ENCODE peak calls at places on chromosomes 5 and 9, in five cellular contexts. Z is naive thymus-derived CD4-positive, alpha-beta T cell; I is stomach; K is mucosa of descending colon; E is lung. A is an unnamed sample. For H3K4me1 and H3K36me3, the result is how much of the 10 kb centered on the place peaks cover.

GRCh38 chr5:66727630-66728029 is 131.4 kb downstream of the MAST4 start:
- DNase-seq in Z (no peak), I (no peak), K (no peak), E (no peak), A (no peak)

GRCh38 chr5:80963521-80963895 is 3.3 kb downstream of the RASGRF2 start:
- DNase-seq in Z (no peak), I (no peak), K (no peak), E (no peak), A (no peak)

GRCh38 chr9:74951725-74952151 is 974 bp downstream of the C9orf40 start:
- DNase-seq in Z (peak), I (peak), K (peak), E (peak), A (peak)

GRCh38 chr9:81225586-81225985 is 463.8 kb downstream of the TLE1 start:
- DNase-seq in Z (no peak), I (no peak), K (no peak), E (no peak), A (no peak)

GRCh38 chr9:2026181-2026580 is 11.0 kb downstream of the SMARCA2 start:
- DNase-seq in Z (no peak), I (no peak), K (no peak), E (no peak), A (no peak)

GRCh38 chr9:1979815-1980367 is 35.3 kb upstream of the SMARCA2 start:
- DNase-seq in Z (no peak), I (no peak), K (no peak), E (no peak), A (peak)

GRCh38 chr5:157520911-157521703 is 54.5 kb downstream of the ADAM19 start:
- DNase-seq in Z (no peak), I (no peak), K (no peak), E (peak), A (peak)

GRCh38 chr5:59317023-59317771 is 576.3 kb downstream of the PDE4D start:
- DNase-seq in Z (no peak), I (no peak), K (peak), E (no peak), A (no peak)

GRCh38 chr5:172776235-172776594 is 5.2 kb upstream of the DUSP1 start:
- DNase-seq in Z (no peak), I (no peak), K (no peak), E (no peak), A (no peak)

GRCh38 chr5:7850241-7850532 is 746 bp downstream of the CFAP90 start:
- DNase-seq in Z (no peak), I (no peak), K (no peak), E (no peak), A (no peak)

GRCh38 chr5:179220716-179221115 is 124.5 kb downstream of the ADAMTS2 start:
- DNase-seq in Z (no peak), I (no peak), K (no peak), E (no peak), A (no peak)

GRCh38 chr5:41270423-41271251 is 57.3 kb upstream of the C6 start:
- DNase-seq in Z (no peak), I (peak), K (peak), E (no peak), A (peak)

GRCh38 chr9:134619456-134619982 is 22.1 kb upstream of the COL5A1 start:
- DNase-seq in Z (no peak), I (no peak), K (no peak), E (no peak), A (no peak)

GRCh38 chr9:89463986-89464901 is 33.7 kb downstream of the SEMA4D start:
- DNase-seq in Z (peak), I (peak), K (peak), E (peak), A (no peak)

GRCh38 chr5:73693573-73694061 is 67.6 kb downstream of the ARHGEF28 start:
- DNase-seq in Z (no peak), I (no peak), K (peak), E (no peak), A (no peak)

GRCh38 chr5:82922086-82922734 is 155.0 kb downstream of the TMEM167A start:
- DNase-seq in Z (no peak), I (no peak), K (no peak), E (no peak), A (no peak)

GRCh38 chr9:131237931-131238401 is 38.3 kb downstream of the FAM78A start:
- DNase-seq in Z (peak), I (peak), K (peak), E (peak), A (peak)

GRCh38 chr9:131236761-131237160 is 39.5 kb downstream of the FAM78A start:
- DNase-seq in Z (no peak), I (peak), K (no peak), E (no peak), A (no peak)

GRCh38 chr9:131239307-131239975 is 36.9 kb downstream of the FAM78A start:
- DNase-seq in Z (no peak), I (no peak), K (no peak), E (no peak), A (no peak)

GRCh38 chr9:131237311-131237710 is 39.0 kb downstream of the FAM78A start:
- DNase-seq in Z (no peak), I (no peak), K (no peak), E (no peak), A (no peak)

DNA sequence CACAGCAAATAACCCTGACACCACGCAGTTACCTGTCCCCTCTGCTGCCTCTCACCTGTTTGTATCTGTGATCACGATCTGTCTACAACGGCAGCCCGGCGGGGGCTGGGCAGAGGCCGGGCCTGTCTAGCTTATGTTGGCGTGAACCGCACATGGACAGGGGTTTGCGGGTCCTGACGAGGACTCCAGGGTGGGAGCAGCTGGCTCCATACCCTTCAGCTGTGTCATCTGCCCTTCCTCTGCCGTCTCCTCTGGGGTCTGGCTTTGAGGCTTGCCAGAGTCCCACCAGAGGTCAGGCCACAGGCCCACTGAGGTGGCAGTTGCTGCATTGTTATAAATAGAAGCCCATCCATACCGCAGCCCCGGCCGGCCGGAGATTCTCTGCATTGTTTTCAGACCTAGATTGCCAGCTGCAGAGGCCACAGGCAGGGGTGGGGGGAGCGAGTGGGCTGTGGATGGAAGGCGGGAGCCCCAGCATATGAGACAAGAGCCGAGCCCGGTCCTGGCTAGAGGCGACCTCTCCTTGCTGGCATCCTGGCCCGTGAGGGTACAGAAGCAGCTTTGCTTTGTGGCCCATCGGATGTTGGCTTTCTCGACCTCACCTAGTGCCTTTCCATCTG is 37.8 kb downstream of the FAM78A start:
- DNase-seq in Z (no peak), I (no peak), K (no peak), E (no peak), A (peak)
- H3K4me3 ChIP-seq in Z (peak), I (peak), K (no peak), E (no peak), A (peak)

DNA sequence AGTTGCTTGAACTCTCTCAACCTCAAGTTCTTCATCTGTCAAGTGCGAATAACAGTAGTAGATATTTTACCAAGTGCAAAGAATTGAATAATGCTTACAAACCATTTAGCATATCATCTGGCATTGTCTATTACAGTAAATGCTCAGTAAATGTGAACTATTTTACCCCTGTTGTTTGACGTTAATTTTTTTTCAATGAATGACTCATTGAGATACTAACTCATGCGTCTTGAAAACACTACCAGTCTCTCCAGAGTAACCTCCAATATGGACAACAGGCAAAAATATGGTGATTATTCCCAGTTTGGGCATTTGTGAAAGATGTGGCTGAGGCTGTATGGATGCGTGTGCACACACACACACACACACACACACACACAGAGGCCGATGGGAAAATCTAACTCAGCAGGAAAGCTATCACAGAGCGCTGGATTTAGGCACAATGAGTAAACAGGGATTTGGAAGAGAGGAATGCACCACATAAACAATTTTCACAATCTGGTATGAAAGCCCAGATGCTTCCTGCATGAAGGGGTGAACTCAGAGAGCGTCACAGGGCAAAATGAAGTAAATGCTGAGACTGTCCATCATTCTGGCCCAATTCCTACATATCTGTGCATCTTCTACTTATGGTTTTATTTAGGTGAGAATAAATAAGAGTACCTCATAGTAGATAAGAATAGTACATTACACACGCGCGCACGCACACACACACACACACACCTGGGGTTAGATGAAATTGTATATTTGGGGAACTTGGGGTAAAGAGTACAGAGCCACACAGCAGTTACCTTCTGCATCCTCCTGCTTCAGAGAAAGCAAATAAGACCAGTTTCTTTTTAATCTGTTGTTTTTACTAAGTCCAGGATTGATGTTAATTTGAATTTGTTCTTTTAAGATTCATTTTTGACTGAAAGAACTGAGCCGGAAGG is 128.7 kb downstream of the PALM2AKAP2 start:
- DNase-seq in Z (no peak), I (no peak), K (no peak), E (no peak), A (no peak)
- H3K4me1 ChIP-seq in Z (under half), I (under half), K (under half), E (under half), A (half or more)

DNA sequence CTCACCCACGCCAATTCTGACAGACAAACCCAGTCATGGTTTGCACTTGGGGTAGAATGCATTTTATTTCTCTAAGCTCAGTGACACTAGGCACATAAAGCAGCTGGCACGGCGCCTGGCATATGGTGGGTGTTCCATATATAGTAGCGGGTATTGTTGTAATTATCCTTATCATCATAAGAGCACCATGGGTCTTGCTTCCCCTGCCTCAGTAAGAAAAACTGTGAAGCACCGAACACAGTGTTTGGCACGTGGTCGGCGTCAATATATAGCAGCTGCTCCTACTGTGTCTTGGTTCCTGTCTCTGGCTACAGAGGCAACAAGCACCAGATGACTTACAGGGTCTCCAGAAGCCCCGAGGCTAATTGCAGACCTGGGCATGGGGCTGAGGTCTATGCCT is 194.1 kb upstream of the PANK3 start:
- DNase-seq in Z (no peak), I (no peak), K (no peak), E (no peak), A (no peak)
- H3K36me3 ChIP-seq in Z (under half), I (under half), K (under half), E (under half), A (under half)

DNA sequence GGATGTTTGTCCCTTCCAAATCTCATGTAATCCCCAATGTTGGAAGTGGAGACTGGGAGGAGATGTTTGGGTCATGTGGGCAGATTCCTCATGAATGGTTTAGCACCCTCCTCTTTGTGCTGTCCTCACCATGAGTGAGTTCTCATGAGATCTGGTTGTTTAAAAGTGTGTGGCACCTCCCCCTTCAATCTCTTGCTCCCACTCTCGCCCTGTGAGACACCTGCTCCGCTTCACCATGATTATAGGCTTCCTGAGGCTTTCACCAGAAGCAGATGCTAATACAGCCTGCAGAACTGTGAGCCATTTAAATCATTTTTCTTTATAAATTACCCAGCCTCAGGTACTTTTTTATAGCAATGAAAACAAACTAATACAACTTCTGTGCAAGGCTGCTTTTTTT is 127.3 kb upstream of the CCDC152 start:
- DNase-seq in Z (no peak), I (no peak), K (no peak), E (no peak), A (no peak)
- H3K4me3 ChIP-seq in Z (no peak), I (no peak), K (no peak), E (no peak), A (no peak)

GRCh38 chr5:78597068-78597857 is 51.3 kb downstream of the LHFPL2 start:
- DNase-seq in Z (no peak), I (no peak), K (no peak), E (no peak), A (no peak)
- H3K4me1 ChIP-seq in Z (under half), I (half or more), K (under half), E (under half), A (half or more)

DNA sequence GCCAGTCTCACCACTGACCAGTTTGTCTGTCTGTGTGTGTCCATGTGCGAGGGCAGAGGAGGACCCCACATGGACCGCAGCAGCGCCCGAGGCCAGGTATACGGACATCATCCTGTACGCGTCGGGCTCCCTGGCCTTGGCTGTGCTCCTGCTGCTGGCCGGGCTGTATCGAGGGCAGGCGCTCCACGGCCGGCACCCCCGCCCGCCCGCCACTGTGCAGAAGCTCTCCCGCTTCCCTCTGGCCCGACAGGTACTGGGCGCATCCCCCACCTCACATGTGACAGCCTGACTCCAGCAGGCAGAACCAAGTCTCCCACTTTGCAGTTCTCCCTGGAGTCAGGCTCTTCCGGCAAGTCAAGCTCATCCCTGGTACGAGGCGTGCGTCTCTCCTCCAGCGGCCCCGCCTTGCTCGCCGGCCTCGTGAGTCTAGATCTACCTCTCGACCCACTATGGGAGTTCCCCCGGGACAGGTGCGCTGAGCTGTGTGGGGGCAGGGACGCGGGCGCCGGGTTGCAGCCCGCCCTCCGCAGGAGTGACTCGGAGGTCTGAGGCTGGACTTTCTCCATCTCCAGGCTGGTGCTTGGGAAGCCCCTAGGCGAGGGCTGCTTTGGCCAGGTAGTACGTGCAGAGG is 6.5 kb downstream of the FGFR4 start:
- DNase-seq in Z (no peak), I (no peak), K (no peak), E (no peak), A (no peak)
- H3K36me3 ChIP-seq in Z (under half), I (under half), K (under half), E (under half), A (under half)

GRCh38 chr9:126336350-126337335 is 10.0 kb downstream of the MVB12B start:
- DNase-seq in Z (no peak), I (no peak), K (no peak), E (no peak), A (no peak)

GRCh38 chr9:126337690-126338426 is 11.2 kb downstream of the MVB12B start:
- DNase-seq in Z (no peak), I (no peak), K (no peak), E (no peak), A (no peak)

GRCh38 chr9:126331964-126332748 is 5.5 kb downstream of the MVB12B start:
- DNase-seq in Z (no peak), I (no peak), K (no peak), E (no peak), A (no peak)

GRCh38 chr9:126335837-126336236 is 9.2 kb downstream of the MVB12B start:
- DNase-seq in Z (no peak), I (no peak), K (no peak), E (no peak), A (no peak)

GRCh38 chr9:126334626-126335621 is 8.3 kb downstream of the MVB12B start:
- DNase-seq in Z (no peak), I (no peak), K (no peak), E (no peak), A (no peak)
- H3K4me3 ChIP-seq in Z (no peak), I (no peak), K (no peak), E (peak), A (peak)